ENCODE peak calls at places on chromosomes 7 and 10, in five cellular contexts. N, S, G, C and F are unnamed samples.

GRCh38 chr7:88089484-88090050 is 130.3 kb downstream of the SRI start:
- DNase-seq in C (no peak), N (no peak), S (no peak), G (no peak), F (no peak)

GRCh38 chr10:19906108-19906791 is 90.0 kb downstream of the PLXDC2 start:
- DNase-seq in G (no peak), S (no peak), C (no peak), N (no peak), F (no peak)

GRCh38 chr7:129041142-129041928 is 13.6 kb downstream of the TNPO3 start:
- DNase-seq in C (no peak), S (no peak), N (no peak), G (no peak), F (no peak)

GRCh38 chr10:109899578-109900355 is 23.5 kb downstream of the XPNPEP1 start:
- DNase-seq in S (no peak), N (peak), C (no peak), G (no peak), F (no peak)

GRCh38 chr7:18177815-18178660 is 150.4 kb upstream of the PRPS1L1 start:
- DNase-seq in N (no peak), S (no peak), C (no peak), G (peak), F (peak)

GRCh38 chr7:5424689-5425506 is 1.3 kb upstream of the TNRC18 start:
- DNase-seq in N (peak), C (no peak), S (peak), G (no peak), F (peak)

GRCh38 chr10:1272079-1272478 is 215.9 kb downstream of the WDR37 start:
- DNase-seq in G (no peak), N (no peak), C (no peak), S (no peak), F (no peak)

GRCh38 chr10:66837335-66837734 is 88.5 kb upstream of the LRRTM3 start:
- DNase-seq in S (no peak), C (no peak), N (no peak), G (no peak), F (no peak)

GRCh38 chr7:28771901-28772622 is 186.1 kb downstream of the TRIL start:
- DNase-seq in S (no peak), N (no peak), G (no peak), C (no peak), F (no peak)

GRCh38 chr10:1152386-1153252 is 96.4 kb downstream of the WDR37 start:
- DNase-seq in G (no peak), N (peak), C (no peak), S (no peak), F (no peak)

GRCh38 chr7:137342751-137343482 is 616 bp downstream of the PTN start:
- DNase-seq in N (no peak), G (no peak), C (no peak), S (peak), F (no peak)

GRCh38 chr7:23012186-23012585 is 1.7 kb downstream of the HYCC1 start:
- DNase-seq in C (no peak), N (no peak), G (no peak), S (no peak), F (no peak)

GRCh38 chr7:143499743-143500348 is 22.2 kb downstream of the TAS2R41 start:
- DNase-seq in C (no peak), N (no peak), G (no peak), S (no peak), F (no peak)

DNA sequence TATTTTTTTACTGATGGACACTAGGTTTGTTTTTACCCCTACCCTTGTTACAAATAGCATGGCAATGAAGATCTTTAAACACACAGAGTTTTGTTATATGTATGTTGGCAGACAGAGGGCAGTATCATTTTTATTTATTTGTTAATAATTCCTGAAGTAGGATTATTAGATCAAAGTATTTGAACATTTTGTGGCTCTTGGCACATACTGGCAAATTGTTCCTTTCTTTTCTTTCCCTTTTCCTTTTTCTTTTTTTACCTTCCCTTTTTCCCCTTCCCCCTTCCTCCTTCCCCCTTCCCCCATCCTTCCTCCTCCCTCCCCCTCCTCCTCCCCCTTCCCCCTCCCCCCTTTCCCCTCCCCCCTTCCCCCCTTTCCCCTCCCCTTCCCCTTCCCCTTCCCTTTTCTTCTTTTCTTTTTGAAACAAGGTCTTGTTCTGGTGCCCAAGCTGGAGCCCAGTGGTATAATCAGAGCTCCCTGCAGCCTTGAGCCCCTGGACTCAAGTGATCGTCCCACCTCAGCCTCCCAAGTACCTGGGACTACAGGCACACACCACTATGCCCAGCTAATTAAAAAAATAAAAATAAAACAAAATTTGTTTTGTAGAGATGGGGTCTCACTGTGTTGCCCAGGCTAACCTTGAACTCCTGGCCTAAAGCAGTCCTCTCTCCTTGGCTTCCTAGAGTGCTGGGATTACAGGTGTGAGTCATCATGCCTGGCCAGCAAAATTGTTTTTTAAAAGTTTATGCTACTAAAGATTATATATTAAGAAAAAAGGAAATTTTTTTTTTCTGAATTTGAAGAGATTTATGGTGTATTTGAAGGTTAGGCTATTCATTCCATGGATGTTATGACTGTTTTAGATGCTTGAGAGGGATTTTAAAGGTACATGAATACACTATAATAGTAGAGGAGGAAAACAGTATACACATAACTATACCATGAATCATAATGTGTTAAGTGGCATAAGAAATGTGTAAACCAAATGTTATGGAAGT is 39.3 kb downstream of the SEPTIN7 start:
- DNase-seq in N (no peak), G (peak), C (peak), S (no peak), F (no peak)
- TF ChIP-seq CTCF in N (no peak), G (no peak), C (no peak), S (peak), F (no peak)

DNA sequence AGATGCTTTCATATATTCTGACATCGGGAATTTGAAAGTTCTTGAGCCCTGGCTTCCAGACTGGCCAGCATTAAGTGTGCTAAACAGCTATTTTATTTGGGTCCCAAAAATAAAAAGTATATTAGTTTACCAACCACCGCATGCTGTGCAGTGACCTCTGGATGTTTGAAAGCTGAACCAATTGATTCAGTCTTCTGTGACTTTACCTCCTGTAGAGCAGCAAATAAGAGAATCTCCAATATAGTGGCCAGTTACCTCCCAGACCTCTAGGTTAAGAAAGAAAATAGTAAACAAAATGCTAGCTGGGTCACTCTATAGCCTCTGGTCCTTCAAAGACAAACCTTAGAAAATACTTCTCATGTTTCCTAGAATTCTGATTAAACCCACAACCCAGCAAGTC is 424.6 kb upstream of the NFE2L3 start:
- DNase-seq in N (no peak), S (no peak), C (no peak), G (no peak), F (no peak)
- TF ChIP-seq CTCF in N (no peak), S (no peak), C (no peak), G (no peak), F (no peak)

GRCh38 chr10:128727114-128727513 is 600.9 kb upstream of the MKI67 start:
- DNase-seq in C (no peak), G (no peak), N (no peak), S (no peak), F (no peak)
- TF ChIP-seq CTCF in C (no peak), G (no peak), N (no peak), S (no peak), F (no peak)

GRCh38 chr7:66507764-66508296 is 120.9 kb upstream of the KCTD7 start:
- DNase-seq in S (no peak), G (no peak), N (peak), C (no peak), F (no peak)

GRCh38 chr7:66505009-66505408 is 123.7 kb upstream of the KCTD7 start:
- DNase-seq in S (no peak), C (no peak), G (no peak), N (peak), F (no peak)

GRCh38 chr7:66503551-66504031 is 125.1 kb upstream of the KCTD7 start:
- DNase-seq in N (peak), S (no peak), G (no peak), C (no peak), F (no peak)

GRCh38 chr7:66504131-66504530 is 124.5 kb upstream of the KCTD7 start:
- DNase-seq in N (peak), S (no peak), G (no peak), C (no peak), F (no peak)

GRCh38 chr7:66505531-66506451 is 122.9 kb upstream of the KCTD7 start:
- DNase-seq in N (peak), S (no peak), C (no peak), G (no peak), F (no peak)
- TF ChIP-seq CTCF in N (no peak), S (no peak), C (no peak), G (no peak), F (no peak)

GRCh38 chr10:122112625-122113160 is 123.7 kb downstream of the TACC2 start:
- DNase-seq in N (peak), G (peak), S (peak), C (peak), F (peak)
- TF ChIP-seq CTCF in N (peak), G (peak), S (no peak), C (peak), F (no peak)

DNA sequence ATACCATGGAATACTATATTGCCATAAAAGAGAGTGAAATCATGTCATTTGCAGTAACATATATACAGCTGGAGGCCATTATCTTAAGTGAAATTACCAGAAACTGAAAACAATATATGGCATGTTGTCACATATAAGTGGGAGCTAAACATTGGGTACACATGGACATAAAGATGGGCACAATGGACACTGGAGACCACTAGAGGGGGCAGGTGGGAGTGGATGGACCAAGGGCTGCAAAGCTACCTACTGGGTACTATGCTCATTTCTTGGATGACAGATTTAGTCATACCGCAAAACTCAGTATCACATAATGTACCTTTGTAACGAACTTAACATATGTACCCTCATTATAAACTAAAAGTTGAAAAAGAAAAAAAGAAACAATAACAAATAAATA is 1167.6 kb downstream of the NXPH1 start:
- DNase-seq in C (no peak), G (no peak), S (peak), N (no peak), F (no peak)
- TF ChIP-seq CTCF in C (no peak), G (no peak), S (peak), N (no peak), F (no peak)

GRCh38 chr7:50369408-50370026 is 65.0 kb downstream of the IKZF1 start:
- DNase-seq in S (peak), C (no peak), G (peak), N (no peak), F (peak)
- TF ChIP-seq CTCF in S (peak), C (peak), G (peak), N (no peak), F (peak)

DNA sequence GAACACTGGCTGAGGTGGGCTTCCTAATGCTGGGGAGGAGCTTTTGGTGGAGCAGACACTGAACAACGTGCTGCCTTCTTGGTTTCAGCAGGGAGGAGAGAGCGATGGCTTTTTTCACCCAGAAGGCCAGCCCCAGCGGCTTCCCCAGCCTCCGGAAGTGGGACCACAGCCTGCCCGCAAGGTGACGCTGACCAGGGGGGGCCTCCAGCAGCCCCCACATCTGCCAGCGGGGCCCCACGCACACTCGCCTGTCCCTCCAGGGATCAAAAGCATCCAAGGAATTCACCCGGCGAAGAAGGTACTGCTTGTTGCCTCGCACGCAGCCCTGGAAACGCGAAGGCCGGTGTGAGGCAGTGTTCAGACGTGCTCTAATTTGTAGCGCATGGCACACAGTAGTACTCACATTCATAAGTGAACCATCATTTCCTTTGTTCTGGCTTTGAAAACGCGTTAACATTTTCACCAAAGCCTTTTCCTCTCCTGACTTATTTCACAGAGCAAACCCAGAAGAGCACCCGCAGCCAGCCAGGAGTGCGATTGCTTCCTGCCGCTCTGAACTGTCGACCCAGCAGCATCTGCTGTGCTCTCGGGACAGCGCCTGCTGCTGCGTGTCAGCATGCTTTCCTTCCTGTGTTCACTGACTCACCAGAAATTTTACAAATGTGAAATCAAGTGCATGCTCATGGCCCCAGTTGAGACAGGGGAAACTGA is 48.4 kb downstream of the SHH start:
- DNase-seq in S (peak), G (no peak), C (peak), N (no peak), F (peak)
- TF ChIP-seq CTCF in S (no peak), G (no peak), C (no peak), N (no peak), F (no peak)